ENCODE peak calls at places on chromosomes 5 and 9, in four cellular contexts. One of them, this sample, is unnamed.

GRCh38 chr5:36436306-36436705 is 134.6 kb upstream of the RANBP3L start:
- DNase-seq in IMR-90: no peak
- DNase-seq in neuronal stem cell: no peak
- DNase-seq in H1: no peak
- DNase-seq in this sample: no peak

GRCh38 chr5:34682926-34683623 is 26.9 kb downstream of the RAI14 start:
- DNase-seq in IMR-90: peak; percentile 52
- DNase-seq in neuronal stem cell: no peak
- DNase-seq in H1: no peak
- DNase-seq in this sample: peak; percentile 44

GRCh38 chr5:15690611-15691010 is 190.6 kb downstream of the FBXL7 start:
- DNase-seq in IMR-90: peak; percentile 64
- DNase-seq in neuronal stem cell: no peak
- DNase-seq in H1: no peak
- DNase-seq in this sample: no peak

GRCh38 chr5:98954392-98955028 is 25.7 kb upstream of the CHD1 start:
- DNase-seq in IMR-90: no peak
- DNase-seq in neuronal stem cell: no peak
- DNase-seq in H1: no peak
- DNase-seq in this sample: no peak

GRCh38 chr5:151251001-151251551 is 1.9 kb upstream of the GM2A start:
- DNase-seq in IMR-90: no peak
- DNase-seq in neuronal stem cell: no peak
- DNase-seq in H1: no peak
- DNase-seq in this sample: no peak

GRCh38 chr5:112329429-112330090 is 89.5 kb downstream of the EPB41L4A start:
- DNase-seq in IMR-90: no peak
- DNase-seq in neuronal stem cell: no peak
- DNase-seq in H1: no peak
- DNase-seq in this sample: no peak

GRCh38 chr5:32241034-32241783 is 67.1 kb upstream of the GOLPH3 start:
- DNase-seq in IMR-90: no peak
- DNase-seq in neuronal stem cell: no peak
- DNase-seq in H1: no peak
- DNase-seq in this sample: no peak

GRCh38 chr9:126533911-126534300 is 79.8 kb upstream of the LMX1B start:
- DNase-seq in IMR-90: no peak
- DNase-seq in neuronal stem cell: no peak
- DNase-seq in H1: no peak
- DNase-seq in this sample: no peak

GRCh38 chr9:127140842-127141675 is 18.6 kb upstream of the ANGPTL2 start:
- DNase-seq in IMR-90: no peak
- DNase-seq in neuronal stem cell: no peak
- DNase-seq in H1: no peak
- DNase-seq in this sample: no peak

GRCh38 chr9:97910273-97910844 is 11.9 kb downstream of the TRMO start:
- DNase-seq in IMR-90: no peak
- DNase-seq in neuronal stem cell: no peak
- DNase-seq in H1: no peak
- DNase-seq in this sample: no peak

GRCh38 chr9:97908736-97909135 is 13.6 kb downstream of the TRMO start:
- DNase-seq in IMR-90: no peak
- DNase-seq in neuronal stem cell: no peak
- DNase-seq in H1: no peak
- DNase-seq in this sample: no peak

GRCh38 chr9:97911970-97912369 is 10.3 kb downstream of the TRMO start:
- DNase-seq in IMR-90: no peak
- DNase-seq in neuronal stem cell: no peak
- DNase-seq in H1: no peak
- DNase-seq in this sample: no peak

GRCh38 chr9:97907632-97908031 is 14.7 kb downstream of the TRMO start:
- DNase-seq in IMR-90: no peak
- DNase-seq in neuronal stem cell: no peak
- DNase-seq in H1: no peak
- DNase-seq in this sample: no peak

GRCh38 chr9:97911528-97911927 is 10.8 kb downstream of the TRMO start:
- DNase-seq in IMR-90: no peak
- DNase-seq in neuronal stem cell: no peak
- DNase-seq in H1: no peak
- DNase-seq in this sample: no peak
- H3K27ac ChIP-seq in IMR-90: no peak overlapping the region
- H3K27ac ChIP-seq in neuronal stem cell: no peak overlapping the region
- H3K27ac ChIP-seq in H1: no peak overlapping the region
- H3K27ac ChIP-seq in this sample: no peak overlapping the region

GRCh38 chr9:13487071-13487470 is 207.6 kb upstream of the MPDZ start:
- DNase-seq in IMR-90: no peak
- DNase-seq in neuronal stem cell: no peak
- DNase-seq in H1: no peak
- DNase-seq in this sample: no peak

GRCh38 chr9:13484186-13484585 is 204.7 kb upstream of the MPDZ start:
- DNase-seq in IMR-90: no peak
- DNase-seq in neuronal stem cell: no peak
- DNase-seq in H1: no peak
- DNase-seq in this sample: no peak

GRCh38 chr9:13485068-13485596 is 205.6 kb upstream of the MPDZ start:
- DNase-seq in IMR-90: peak; percentile 31
- DNase-seq in neuronal stem cell: no peak
- DNase-seq in H1: no peak
- DNase-seq in this sample: peak; percentile 22

GRCh38 chr9:13487936-13488335 is 208.4 kb upstream of the MPDZ start:
- DNase-seq in IMR-90: no peak
- DNase-seq in neuronal stem cell: no peak
- DNase-seq in H1: no peak
- DNase-seq in this sample: no peak

GRCh38 chr9:13487498-13487897 is 208.0 kb upstream of the MPDZ start:
- DNase-seq in IMR-90: no peak
- DNase-seq in neuronal stem cell: no peak
- DNase-seq in H1: no peak
- DNase-seq in this sample: no peak
- H3K4me3 ChIP-seq in IMR-90: no peak overlapping the region
- H3K4me3 ChIP-seq in neuronal stem cell: no peak overlapping the region
- H3K4me3 ChIP-seq in H1: no peak overlapping the region
- H3K4me3 ChIP-seq in this sample: no peak overlapping the region

GRCh38 chr5:157530226-157530972 is 45.2 kb downstream of the ADAM19 start:
- DNase-seq in IMR-90: no peak
- DNase-seq in neuronal stem cell: no peak
- DNase-seq in H1: no peak
- DNase-seq in this sample: no peak
- H3K79me1 ChIP-seq in IMR-90: peaks cover 41% of the 10 kb centered on the region
- H3K79me1 ChIP-seq in neuronal stem cell: no peaks in the 10 kb centered on the region
- H3K79me1 ChIP-seq in H1: no peaks in the 10 kb centered on the region
- H3K79me1 ChIP-seq in this sample: peaks cover 44% of the 10 kb centered on the region

DNA sequence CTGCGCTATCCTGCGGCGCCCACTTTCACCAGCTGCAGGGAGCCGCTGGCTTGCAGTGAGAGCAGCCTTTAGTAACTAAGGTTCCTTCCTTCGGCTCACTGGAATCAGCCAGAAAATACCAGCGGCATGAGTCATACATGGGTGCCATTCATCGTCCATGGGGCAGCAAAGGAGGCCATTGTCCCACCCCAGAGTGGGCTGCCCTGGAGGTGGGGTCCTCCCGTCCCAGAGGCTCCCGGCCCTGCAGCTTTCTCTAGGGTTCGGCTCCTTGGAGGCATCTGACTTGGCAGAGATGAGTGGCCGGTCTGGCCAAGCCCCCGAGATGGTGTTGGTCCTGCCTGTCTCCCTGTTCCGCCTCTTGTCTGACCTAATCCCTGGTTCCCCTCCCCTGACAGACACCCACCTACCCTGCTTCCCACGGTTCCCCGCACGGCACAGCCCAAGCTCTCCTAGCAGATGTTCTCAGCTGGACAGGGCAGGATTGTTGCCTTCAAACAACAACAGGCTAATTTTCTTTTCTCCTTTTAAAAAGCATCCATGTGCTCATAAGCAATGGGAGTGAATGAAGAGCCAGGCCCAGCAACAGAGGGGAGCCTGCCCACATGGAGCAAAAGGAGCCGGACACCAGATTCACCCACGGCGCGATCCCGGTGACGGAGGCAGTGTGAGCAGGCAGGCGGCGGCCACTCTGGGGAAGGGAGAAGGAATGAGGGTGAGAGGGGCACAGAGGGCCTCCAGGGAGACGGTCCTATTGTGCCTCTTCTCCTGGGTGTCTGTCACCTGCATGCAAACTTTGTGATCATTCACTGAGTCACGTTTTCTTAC is 97.0 kb upstream of the COL5A1 start:
- DNase-seq in IMR-90: peak; percentile 73
- DNase-seq in neuronal stem cell: peak; percentile 57
- DNase-seq in H1: peak; percentile 36
- DNase-seq in this sample: peak; percentile 85
- H3K27ac ChIP-seq in IMR-90: peak overlapping the region; percentile 5
- H3K27ac ChIP-seq in neuronal stem cell: peak overlapping the region; percentile 44
- H3K27ac ChIP-seq in H1: no peak overlapping the region
- H3K27ac ChIP-seq in this sample: peak overlapping the region; percentile 83

GRCh38 chr9:91036826-91037510 is 235.3 kb downstream of the SYK start:
- DNase-seq in IMR-90: peak; percentile 92
- DNase-seq in neuronal stem cell: peak; percentile 18
- DNase-seq in H1: peak; percentile 44
- DNase-seq in this sample: peak; percentile 95

GRCh38 chr9:91039125-91039834 is 237.7 kb downstream of the SYK start:
- DNase-seq in IMR-90: no peak
- DNase-seq in neuronal stem cell: no peak
- DNase-seq in H1: no peak
- DNase-seq in this sample: no peak

GRCh38 chr9:91038483-91039124 is 237.0 kb downstream of the SYK start:
- DNase-seq in IMR-90: no peak
- DNase-seq in neuronal stem cell: no peak
- DNase-seq in H1: no peak
- DNase-seq in this sample: no peak

GRCh38 chr9:91036356-91036755 is 234.7 kb downstream of the SYK start:
- DNase-seq in IMR-90: no peak
- DNase-seq in neuronal stem cell: no peak
- DNase-seq in H1: no peak
- DNase-seq in this sample: no peak

GRCh38 chr9:91037511-91038482 is 236.2 kb downstream of the SYK start:
- DNase-seq in IMR-90: peak; percentile 93
- DNase-seq in neuronal stem cell: no peak
- DNase-seq in H1: no peak
- DNase-seq in this sample: peak; percentile 95
- H3K4me3 ChIP-seq in IMR-90: no peak overlapping the region
- H3K4me3 ChIP-seq in neuronal stem cell: peak overlapping the region; percentile 9
- H3K4me3 ChIP-seq in H1: no peak overlapping the region
- H3K4me3 ChIP-seq in this sample: peak overlapping the region; percentile 13

GRCh38 chr5:150142800-150143724 is 12.6 kb downstream of the PDGFRB start:
- DNase-seq in IMR-90: peak; percentile 98
- DNase-seq in neuronal stem cell: no peak
- DNase-seq in H1: no peak
- DNase-seq in this sample: peak; percentile 98
- H3K79me1 ChIP-seq in IMR-90: peaks cover 20% of the 10 kb centered on the region
- H3K79me1 ChIP-seq in neuronal stem cell: no peaks in the 10 kb centered on the region
- H3K79me1 ChIP-seq in H1: no peaks in the 10 kb centered on the region
- H3K79me1 ChIP-seq in this sample: peaks cover 10% of the 10 kb centered on the region

This sample was measured in mesenchymal stem cell.